ENCODE peak calls at places on chromosomes 11 and 22, in six cellular contexts. R, N, G, W, T and B are unnamed samples.

GRCh38 chr22:24189249-24190158 is 8.2 kb downstream of the SUSD2 start:
- DNase-seq in N (no peak), T (peak; percentile 88), G (peak; percentile 65), W (peak; percentile 88), R (no peak), B (peak; percentile 93)

GRCh38 chr11:82906236-82906635 is 4.7 kb downstream of the DDIAS start:
- DNase-seq in W (no peak), R (peak; percentile 1), N (no peak), G (no peak), T (no peak), B (no peak)

GRCh38 chr11:88553204-88553603 is 215.7 kb upstream of the CTSC start:
- DNase-seq in W (no peak), N (no peak), R (no peak), G (no peak), T (no peak), B (no peak)

GRCh38 chr22:46862418-46863324 is 100.2 kb downstream of the TBC1D22A start:
- DNase-seq in N (no peak), G (no peak), T (no peak), R (no peak), W (no peak), B (no peak)

GRCh38 chr11:7252683-7253213 is 1.0 kb downstream of the SYT9 start:
- DNase-seq in R (no peak), T (no peak), W (peak; percentile 89), G (no peak), N (no peak), B (peak; percentile 56)

GRCh38 chr11:2899080-2899783 is 13.7 kb upstream of the CDKN1C start:
- DNase-seq in G (no peak), N (no peak), T (no peak), R (no peak), W (no peak), B (no peak)

GRCh38 chr22:32329202-32329645 is 28.4 kb upstream of the RFPL3 start:
- DNase-seq in G (no peak), N (no peak), W (no peak), T (no peak), R (no peak), B (peak; percentile 13)

GRCh38 chr11:62392944-62393628 is 25.7 kb upstream of the SCGB1A1 start:
- DNase-seq in N (no peak), R (no peak), W (no peak), T (no peak), G (no peak), B (peak; percentile 29)

GRCh38 chr22:48490513-48491411 is 1336.9 kb downstream of the BRD1 start:
- DNase-seq in W (peak; percentile 61), G (peak; percentile 28), R (no peak), N (no peak), T (no peak), B (peak; percentile 63)

GRCh38 chr11:109772846-109773400 is 320.3 kb upstream of the ZC3H12C start:
- DNase-seq in W (no peak), T (no peak), R (no peak), N (no peak), G (no peak), B (no peak)

GRCh38 chr22:28116261-28116673 is 197.2 kb upstream of the PITPNB start:
- DNase-seq in T (no peak), W (no peak), N (no peak), R (peak; percentile 67), G (no peak), B (no peak)

GRCh38 chr11:131859811-131860210 is 489.4 kb downstream of the NTM start:
- DNase-seq in W (no peak), T (no peak), G (no peak), N (no peak), R (peak; percentile 28), B (no peak)

GRCh38 chr11:30879322-30880020 is 293.3 kb upstream of the MPPED2 start:
- DNase-seq in R (no peak), W (no peak), T (no peak), G (no peak), N (no peak), B (no peak)

GRCh38 chr11:73963861-73964260 is 13.0 kb downstream of the DNAJB13 start:
- DNase-seq in T (no peak), W (no peak), N (no peak), G (no peak), R (no peak), B (no peak)

GRCh38 chr22:25748140-25748539 is 6.2 kb downstream of the MYO18B start:
- DNase-seq in G (no peak), R (no peak), T (no peak), N (no peak), W (no peak), B (no peak)

GRCh38 chr22:23399367-23400285 is 180.5 kb downstream of the IGLL1 start:
- DNase-seq in G (no peak), R (no peak), W (peak; percentile 92), N (no peak), T (no peak), B (peak; percentile 64)

GRCh38 chr11:82683029-82683428 is 50.6 kb downstream of the FAM181B start:
- DNase-seq in G (no peak), R (no peak), T (no peak), W (no peak), N (no peak), B (no peak)

GRCh38 chr11:35138606-35138948 is 394 bp upstream of the CD44 start:
- DNase-seq in R (no peak), T (no peak), G (no peak), W (no peak), N (no peak), B (no peak)

GRCh38 chr11:5499671-5500070 is 10.1 kb downstream of the UBQLN3 start:
- DNase-seq in N (no peak), W (no peak), G (no peak), R (no peak), T (no peak), B (no peak)

GRCh38 chr11:67195971-67196418 is 70.3 kb upstream of the GRK2 start:
- DNase-seq in T (peak; percentile 14), G (no peak), W (no peak), R (peak; percentile 88), N (no peak), B (no peak)

GRCh38 chr22:21967693-21968271 is 14.8 kb downstream of the TOP3B start:
- DNase-seq in R (no peak), W (no peak), N (no peak), T (no peak), G (no peak), B (no peak)

GRCh38 chr22:32698926-32699619 is 102.4 kb upstream of the TIMP3 start:
- DNase-seq in G (no peak), R (no peak), W (no peak), N (no peak), T (no peak), B (no peak)

GRCh38 chr11:94539420-94539819 is 4.3 kb upstream of the FUT4 start:
- DNase-seq in G (no peak), T (no peak), W (no peak), N (no peak), R (no peak), B (no peak)